ENCODE peak calls at places on chromosomes 7 and 10, in four cellular contexts. R, W, Y and X are unnamed samples.

GRCh38 chr10:104336829-104337526 is 1.3 kb downstream of the ITPRIP start:
- DNase-seq in R (no peak), W (peak), Y (peak), X (no peak)

GRCh38 chr7:157669768-157670345 is 333.1 kb downstream of the DNAJB6 start:
- DNase-seq in R (no peak), W (no peak), Y (no peak), X (no peak)

GRCh38 chr7:80185571-80185970 is 50.9 kb downstream of the GNAI1 start:
- DNase-seq in R (no peak), W (no peak), Y (no peak), X (no peak)

GRCh38 chr10:130425881-130426435 is 289.8 kb downstream of the GLRX3 start:
- DNase-seq in R (no peak), W (no peak), Y (no peak), X (no peak)

GRCh38 chr7:140122975-140123374 is 53.8 kb downstream of the KDM7A start:
- DNase-seq in R (no peak), W (no peak), Y (no peak), X (no peak)

GRCh38 chr10:67827811-67828210 is 10.2 kb downstream of the DNAJC12 start:
- DNase-seq in R (no peak), W (peak), Y (no peak), X (no peak)

GRCh38 chr7:121604627-121605296 is 208.7 kb upstream of the FAM3C start:
- DNase-seq in R (no peak), W (peak), Y (no peak), X (no peak)

GRCh38 chr7:78141533-78142281 is 343.1 kb downstream of the PHTF2 start:
- DNase-seq in R (no peak), W (no peak), Y (no peak), X (no peak)

GRCh38 chr10:52526251-52526823 is 212.3 kb downstream of the DKK1 start:
- DNase-seq in R (no peak), W (no peak), Y (no peak), X (no peak)

GRCh38 chr10:50552771-50553535 is 70.8 kb downstream of the SGMS1 start:
- DNase-seq in R (no peak), W (no peak), Y (no peak), X (no peak)

GRCh38 chr7:102255916-102256315 is 30.8 kb upstream of the SH2B2 start:
- DNase-seq in R (no peak), W (no peak), Y (no peak), X (no peak)

GRCh38 chr7:94160719-94161435 is 156.7 kb upstream of the BET1 start:
- DNase-seq in R (no peak), W (no peak), Y (no peak), X (peak)

GRCh38 chr7:137146552-137146961 is 197.0 kb downstream of the PTN start:
- DNase-seq in R (no peak), W (no peak), Y (no peak), X (no peak)

GRCh38 chr7:137142376-137142775 is 201.2 kb downstream of the PTN start:
- DNase-seq in R (no peak), W (no peak), Y (no peak), X (no peak)

GRCh38 chr7:137146996-137147720 is 196.4 kb downstream of the PTN start:
- DNase-seq in R (no peak), W (no peak), Y (no peak), X (no peak)

GRCh38 chr7:137151056-137151731 is 192.3 kb downstream of the PTN start:
- DNase-seq in R (no peak), W (no peak), Y (no peak), X (no peak)

GRCh38 chr7:137146012-137146455 is 197.5 kb downstream of the PTN start:
- DNase-seq in R (no peak), W (no peak), Y (no peak), X (no peak)
- TF ChIP-seq CBX5 in R (no peak), W (no peak), Y (no peak), X (no peak)

DNA sequence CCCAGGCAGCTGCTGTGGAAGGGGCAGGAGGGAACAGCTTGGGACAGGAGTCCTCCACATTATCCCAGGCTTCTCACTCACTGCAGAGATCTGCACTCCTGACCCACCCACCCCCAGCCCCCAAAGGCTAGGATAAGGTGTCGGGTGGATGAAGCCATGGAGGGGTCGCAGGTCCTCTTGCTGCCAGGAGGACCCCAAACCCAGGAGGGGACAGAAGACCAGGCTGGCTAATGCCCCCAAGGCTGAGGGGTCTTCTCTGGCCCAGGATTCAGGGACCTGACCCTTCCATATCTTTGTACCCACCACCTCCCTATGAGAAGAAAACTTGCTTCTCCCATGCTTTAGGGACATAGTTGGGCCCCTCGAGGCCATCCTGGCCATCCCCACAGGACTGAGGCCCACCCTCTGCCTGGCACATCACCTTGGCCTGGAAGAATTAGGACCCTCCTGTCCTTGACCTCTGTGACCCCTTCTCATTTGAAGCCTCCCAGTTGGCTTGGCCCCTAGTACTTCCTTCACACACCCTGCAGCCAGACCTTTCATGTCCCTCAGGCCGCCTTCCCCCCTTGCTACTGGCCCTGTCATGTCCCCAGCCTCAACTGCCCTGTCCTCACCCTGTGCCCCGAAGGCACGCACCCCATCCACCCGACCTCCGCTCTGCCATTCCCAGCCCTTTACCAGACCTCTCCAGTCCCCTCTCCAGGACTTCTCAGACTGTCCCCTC is 21.6 kb downstream of the KCNH2 start:
- DNase-seq in R (no peak), W (no peak), Y (no peak), X (no peak)
- TF ChIP-seq CEBPB in R (no peak), W (no peak), Y (no peak), X (no peak)

DNA sequence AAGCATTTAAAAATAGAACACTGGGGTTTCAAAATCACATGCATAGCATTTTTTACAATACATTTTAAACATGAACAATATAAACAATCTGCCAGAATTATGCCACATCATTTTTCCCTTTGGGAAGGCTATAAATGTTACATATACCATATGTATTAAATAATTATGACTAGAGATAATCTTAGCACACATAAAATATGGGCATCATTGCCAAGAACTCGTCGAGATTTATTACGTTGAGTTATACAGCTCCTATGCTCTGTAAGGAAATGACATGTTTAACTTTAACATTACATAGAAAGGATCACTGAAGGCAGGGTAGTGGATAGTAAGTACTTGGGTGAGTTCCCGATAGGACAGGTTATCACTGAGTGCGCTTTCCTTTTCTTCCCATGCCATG is 267.8 kb downstream of the PARD3 start:
- DNase-seq in R (no peak), W (no peak), Y (no peak), X (no peak)
- TF ChIP-seq CBX5 in R (no peak), W (no peak), Y (no peak), X (no peak)

GRCh38 chr10:115659616-115660015 is 566.5 kb downstream of the ATRNL1 start:
- DNase-seq in R (no peak), W (no peak), Y (no peak), X (no peak)

GRCh38 chr10:115660391-115660790 is 567.2 kb downstream of the ATRNL1 start:
- DNase-seq in R (no peak), W (no peak), Y (no peak), X (no peak)

GRCh38 chr10:115662424-115662823 is 569.3 kb downstream of the ATRNL1 start:
- DNase-seq in R (no peak), W (no peak), Y (no peak), X (no peak)

DNA sequence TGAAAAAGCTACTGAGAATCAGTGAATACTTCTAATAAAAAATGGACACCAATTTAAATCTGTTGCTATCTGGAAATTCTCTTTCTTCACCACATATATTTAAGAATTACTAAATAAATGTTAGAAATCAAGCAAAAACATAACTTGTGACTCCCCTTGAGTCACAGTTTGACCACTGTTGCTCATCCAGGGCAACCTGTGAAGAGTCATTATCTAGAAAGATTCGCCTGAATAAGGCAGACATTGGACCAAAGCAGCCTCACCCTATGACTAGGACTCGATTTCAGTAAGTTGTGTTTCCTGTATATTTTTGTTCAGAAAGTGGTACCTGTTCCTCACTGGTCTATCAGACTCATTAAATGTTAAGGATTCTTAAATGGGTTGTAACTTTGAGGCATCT is 572.4 kb downstream of the ATRNL1 start:
- DNase-seq in R (no peak), W (no peak), Y (no peak), X (no peak)
- TF ChIP-seq CEBPB in R (no peak), W (no peak), Y (no peak), X (no peak)

DNA sequence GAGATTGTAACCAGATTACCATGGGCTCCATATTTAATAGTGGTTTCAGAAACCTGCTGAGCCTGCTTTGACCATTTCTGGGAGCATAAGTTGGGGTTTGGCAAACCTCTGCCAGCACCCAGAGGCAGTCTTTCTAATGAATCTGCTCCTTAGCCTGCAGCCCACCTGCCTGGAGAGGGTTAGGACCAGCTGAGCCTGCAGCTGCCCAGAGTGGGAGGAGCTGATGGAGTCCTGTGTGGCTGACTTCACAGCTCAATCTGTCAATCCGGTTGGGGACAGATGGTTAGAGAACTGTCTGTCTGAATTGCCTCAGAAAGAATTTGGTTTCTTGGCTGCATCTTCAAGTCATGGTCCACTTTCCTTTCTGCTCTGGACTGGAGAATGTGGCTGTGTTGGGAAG is 444.6 kb downstream of the NRG3 start:
- DNase-seq in R (no peak), W (no peak), Y (no peak), X (no peak)
- TF ChIP-seq CBX5 in R (no peak), W (no peak), Y (no peak), X (no peak)

GRCh38 chr7:4919969-4920766 is 36.7 kb upstream of the RADIL start:
- DNase-seq in R (no peak), W (no peak), Y (peak), X (no peak)
- TF ChIP-seq CEBPB in R (no peak), W (no peak), Y (no peak), X (no peak)

GRCh38 chr10:12130237-12130872 is 878 bp downstream of the SEC61A2 start:
- DNase-seq in R (no peak), W (peak), Y (no peak), X (peak)
- TF ChIP-seq CBX5 in R (no peak), W (no peak), Y (no peak), X (no peak)

GRCh38 chr10:79144341-79145173 is 75.8 kb downstream of the ZMIZ1 start:
- DNase-seq in R (no peak), W (no peak), Y (no peak), X (no peak)

GRCh38 chr10:79142064-79142491 is 73.3 kb downstream of the ZMIZ1 start:
- DNase-seq in R (no peak), W (no peak), Y (no peak), X (no peak)

GRCh38 chr10:79145174-79145483 is 76.4 kb downstream of the ZMIZ1 start:
- DNase-seq in R (no peak), W (no peak), Y (no peak), X (no peak)

GRCh38 chr10:79142522-79143309 is 74.0 kb downstream of the ZMIZ1 start:
- DNase-seq in R (no peak), W (no peak), Y (no peak), X (no peak)

DNA sequence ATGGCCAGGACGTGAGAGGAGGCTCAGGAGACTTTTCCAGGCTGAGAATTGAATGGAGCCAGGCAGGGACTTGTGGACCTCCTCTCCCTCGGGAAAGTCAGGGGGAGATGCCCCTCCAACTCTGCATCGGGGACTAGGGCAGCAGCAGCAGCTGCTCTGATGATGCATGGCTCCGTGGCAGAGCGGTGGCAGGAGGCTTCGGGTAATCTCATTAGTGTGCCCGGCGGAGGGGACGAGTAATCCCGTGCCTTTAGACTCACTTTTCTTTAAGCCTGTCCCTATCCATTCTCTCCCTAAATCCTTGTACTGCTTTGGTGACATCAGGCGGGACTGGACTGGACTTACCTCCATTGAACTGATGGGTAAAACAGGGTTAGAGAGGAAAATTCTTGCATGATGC is 75.1 kb downstream of the ZMIZ1 start:
- DNase-seq in R (no peak), W (no peak), Y (no peak), X (no peak)
- TF ChIP-seq CEBPB in R (no peak), W (no peak), Y (no peak), X (no peak)

DNA sequence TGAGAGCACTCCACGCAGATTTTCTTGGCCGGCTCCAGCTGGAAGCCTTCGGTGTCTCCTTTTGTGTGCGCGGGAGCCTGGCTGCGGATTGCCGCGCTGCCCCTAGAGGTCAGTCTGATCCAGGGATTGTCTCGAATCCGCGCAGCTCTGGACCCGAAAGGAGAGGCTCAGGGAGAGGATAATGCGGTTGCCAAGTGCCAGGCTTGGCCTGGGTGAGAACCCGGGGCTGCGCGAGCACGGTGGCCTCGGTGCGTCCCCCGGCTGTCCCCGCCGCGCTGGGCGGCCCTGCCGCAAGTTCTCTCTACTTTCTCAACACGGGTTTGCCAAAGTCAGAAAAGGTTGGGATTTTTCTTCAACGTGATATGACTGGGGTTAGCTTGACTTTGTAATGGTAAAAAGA is 140.9 kb downstream of the ADCYAP1R1 start:
- DNase-seq in R (peak), W (peak), Y (peak), X (no peak)
- TF ChIP-seq CBX5 in R (no peak), W (no peak), Y (no peak), X (no peak)

GRCh38 chr7:29511337-29511736 is 52.3 kb upstream of the PRR15 start:
- DNase-seq in R (no peak), W (no peak), Y (no peak), X (no peak)

GRCh38 chr7:29511851-29512250 is 51.8 kb upstream of the PRR15 start:
- DNase-seq in R (no peak), W (no peak), Y (no peak), X (no peak)

GRCh38 chr7:29516491-29516890 is 47.1 kb upstream of the PRR15 start:
- DNase-seq in R (no peak), W (no peak), Y (no peak), X (no peak)
- TF ChIP-seq CEBPB in R (no peak), W (no peak), Y (no peak), X (no peak)